ENCODE peak calls at places on chromosomes 6 and 20, in four cellular contexts. K is SK-N-SH, R is GM12878, N is WTC11. U is an unnamed sample.

GRCh38 chr20:8385247-8385646 is 253.2 kb downstream of the PLCB1 start:
- DNase-seq in K (no peak), R (no peak), N (peak), U (no peak)

GRCh38 chr20:41177636-41178035 is 40.3 kb downstream of the PLCG1 start:
- DNase-seq in K (no peak), R (no peak), N (peak), U (no peak)

GRCh38 chr6:82761674-82762345 is 303.8 kb downstream of the UBE3D start:
- DNase-seq in K (no peak), R (no peak), N (no peak), U (no peak)

GRCh38 chr6:111818539-111819226 is 54.6 kb downstream of the FYN start:
- DNase-seq in K (no peak), R (no peak), N (no peak), U (no peak)

GRCh38 chr6:33992191-33992590 is 153.7 kb downstream of the GRM4 start:
- DNase-seq in K (no peak), R (no peak), N (no peak), U (no peak)

GRCh38 chr6:3294396-3294795 is 35.6 kb downstream of the PSMG4 start:
- DNase-seq in K (no peak), R (no peak), N (peak), U (no peak)

GRCh38 chr6:20038805-20039204 is 173.5 kb downstream of the MBOAT1 start:
- DNase-seq in K (no peak), R (no peak), N (no peak), U (no peak)

GRCh38 chr6:44057931-44058616 is 69.2 kb downstream of the MRPL14 start:
- DNase-seq in K (no peak), R (no peak), N (no peak), U (no peak)

GRCh38 chr6:85321926-85322325 is 128.0 kb upstream of the NT5E start:
- DNase-seq in K (no peak), R (no peak), N (peak), U (no peak)

GRCh38 chr20:58264271-58264670 is 35.8 kb upstream of the ANKRD60 start:
- DNase-seq in K (no peak), R (no peak), N (no peak), U (no peak)

GRCh38 chr20:58271596-58272460 is 37.7 kb upstream of the RAB22A start:
- DNase-seq in K (peak), R (no peak), N (no peak), U (no peak)

GRCh38 chr20:58267389-58268215 is 39.1 kb upstream of the ANKRD60 start:
- DNase-seq in K (no peak), R (no peak), N (no peak), U (no peak)

GRCh38 chr20:58268421-58268821 is 40.0 kb upstream of the ANKRD60 start:
- DNase-seq in K (no peak), R (no peak), N (no peak), U (no peak)

DNA sequence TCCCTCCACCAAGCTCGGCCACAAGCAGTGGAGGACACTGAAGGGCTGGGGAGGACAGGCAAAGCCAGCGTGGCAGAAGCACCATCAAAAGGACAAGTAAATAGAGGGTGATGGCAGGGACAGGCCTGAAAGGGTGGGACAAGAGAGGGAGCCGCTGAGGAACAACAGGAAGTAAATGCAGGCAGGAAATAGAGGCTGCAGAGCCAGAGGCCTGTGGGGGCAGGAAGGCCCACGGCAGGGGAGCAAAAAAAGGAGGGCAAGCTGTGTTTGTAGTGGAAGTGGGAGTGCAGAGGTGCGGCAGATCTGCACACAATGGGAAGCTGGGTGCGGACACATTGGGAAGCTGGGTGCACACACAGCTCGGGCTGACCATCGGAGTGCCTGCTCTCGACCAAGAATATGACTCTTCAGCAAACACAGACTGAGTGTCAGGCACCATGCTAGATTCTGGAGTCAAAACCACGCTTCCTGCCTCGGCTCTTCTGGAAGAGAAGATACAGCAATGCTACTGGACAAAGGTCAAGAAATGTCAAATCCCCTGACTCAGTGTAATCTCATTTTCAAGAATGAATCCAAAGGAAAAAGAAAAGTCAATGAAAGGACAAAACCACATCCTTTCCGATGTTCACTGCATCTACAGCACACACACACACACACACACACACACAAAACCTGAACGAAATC is 40.4 kb upstream of the RAB22A start:
- DNase-seq in K (no peak), R (no peak), N (no peak), U (no peak)
- TF ChIP-seq USF1 in K (no peak), R (no peak), N (no peak), U (no peak)

DNA sequence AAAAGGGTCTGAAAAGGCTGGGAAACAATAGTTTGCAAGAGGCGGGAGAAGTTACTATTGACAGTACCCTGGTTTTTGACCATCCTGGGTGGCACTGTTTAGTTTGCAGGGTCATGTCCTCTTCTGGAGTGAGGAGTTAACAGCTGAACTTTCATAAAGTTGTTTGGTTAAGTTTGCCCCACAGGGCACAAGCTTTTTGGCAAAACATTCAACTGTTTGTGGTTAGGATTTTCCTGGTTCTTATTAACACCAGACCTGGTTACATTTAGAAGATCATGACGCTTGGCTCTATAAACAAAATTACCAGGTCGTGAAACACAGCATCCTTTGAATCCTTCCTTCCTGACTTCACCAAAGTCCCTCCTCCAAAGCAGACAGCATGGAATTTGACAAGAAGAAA is 106.1 kb downstream of the RIN2 start:
- DNase-seq in K (no peak), R (no peak), N (no peak), U (no peak)
- TF ChIP-seq USF1 in K (no peak), R (no peak), N (no peak), U (no peak)

GRCh38 chr20:64138276-64138815 is 25.9 kb upstream of the MYT1 start:
- DNase-seq in K (peak), R (no peak), N (peak), U (no peak)
- TF ChIP-seq USF1 in K (no peak), R (no peak), N (no peak), U (no peak)

GRCh38 chr20:48758206-48758820 is 69.5 kb downstream of the PREX1 start:
- DNase-seq in K (no peak), R (no peak), N (no peak), U (no peak)

GRCh38 chr20:48761023-48761785 is 66.6 kb downstream of the PREX1 start:
- DNase-seq in K (no peak), R (no peak), N (no peak), U (no peak)

GRCh38 chr20:48759631-48760245 is 68.1 kb downstream of the PREX1 start:
- DNase-seq in K (no peak), R (no peak), N (no peak), U (no peak)

GRCh38 chr20:48761914-48762313 is 65.9 kb downstream of the PREX1 start:
- DNase-seq in K (no peak), R (no peak), N (no peak), U (no peak)

DNA sequence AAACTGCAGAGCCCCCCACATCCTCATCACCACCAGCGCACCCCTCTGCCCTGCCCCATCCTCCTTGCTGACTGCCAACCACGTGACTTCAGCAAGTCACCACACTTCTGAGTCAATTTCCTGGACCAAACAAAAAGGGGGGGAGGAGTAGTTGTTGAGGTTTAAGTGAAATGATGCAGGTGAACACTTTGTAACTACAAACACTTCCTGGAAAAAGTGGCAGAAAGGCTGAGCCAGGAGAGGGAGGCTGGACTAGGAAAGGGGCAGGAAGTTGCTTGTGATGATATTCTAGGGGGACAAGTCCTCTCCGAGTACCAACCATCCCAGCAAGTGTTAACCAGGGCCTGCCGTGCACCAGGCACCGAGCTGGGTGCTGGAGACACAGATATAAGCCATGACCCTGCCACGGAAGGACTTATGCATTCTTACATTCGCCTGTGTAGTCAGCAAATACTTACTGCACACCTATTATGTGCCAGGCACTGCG is 67.4 kb downstream of the PREX1 start:
- DNase-seq in K (no peak), R (no peak), N (no peak), U (no peak)
- TF ChIP-seq USF1 in K (peak), R (peak), N (no peak), U (peak)

GRCh38 chr6:4969609-4970285 is 34.1 kb downstream of the RPP40 start:
- DNase-seq in K (no peak), R (no peak), N (no peak), U (no peak)

GRCh38 chr6:4972438-4972837 is 31.4 kb downstream of the RPP40 start:
- DNase-seq in K (no peak), R (no peak), N (no peak), U (no peak)

GRCh38 chr6:4973415-4973814 is 30.4 kb downstream of the RPP40 start:
- DNase-seq in K (no peak), R (no peak), N (no peak), U (no peak)

GRCh38 chr6:4971851-4972250 is 32.0 kb downstream of the RPP40 start:
- DNase-seq in K (no peak), R (no peak), N (no peak), U (no peak)

DNA sequence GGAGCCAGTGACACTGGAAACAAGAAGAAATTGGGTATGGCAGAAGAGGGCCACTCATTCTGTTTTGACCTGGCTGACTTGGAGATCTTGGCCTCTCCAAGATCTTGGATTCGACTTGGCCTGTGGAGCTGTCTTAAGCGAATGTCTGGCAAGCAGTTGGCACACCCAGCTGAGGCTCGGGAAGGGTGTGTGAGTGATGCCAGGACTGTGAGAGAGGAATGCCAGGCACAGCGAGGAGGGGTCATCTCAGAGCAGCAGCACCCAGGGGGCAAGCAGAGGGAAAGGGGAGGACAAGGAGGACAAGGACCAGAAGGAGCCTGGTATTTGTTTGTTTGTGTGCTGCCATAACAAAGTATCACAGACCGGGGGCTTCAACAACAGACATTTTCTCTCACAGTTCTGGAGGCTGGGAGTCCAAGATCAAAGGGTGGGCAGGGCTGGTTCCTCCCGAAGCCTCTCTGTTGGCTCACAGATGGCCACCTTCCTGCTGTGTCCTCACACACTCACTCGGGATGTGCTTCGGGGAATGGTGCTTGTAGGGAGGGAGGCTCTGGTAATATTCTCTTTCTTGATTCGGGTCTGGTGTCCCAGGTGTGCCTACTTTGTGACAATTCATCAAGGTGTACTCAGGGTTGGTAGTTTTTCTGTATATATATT is 33.0 kb downstream of the RPP40 start:
- DNase-seq in K (no peak), R (no peak), N (no peak), U (no peak)
- TF ChIP-seq USF1 in K (no peak), R (no peak), N (no peak), U (no peak)

DNA sequence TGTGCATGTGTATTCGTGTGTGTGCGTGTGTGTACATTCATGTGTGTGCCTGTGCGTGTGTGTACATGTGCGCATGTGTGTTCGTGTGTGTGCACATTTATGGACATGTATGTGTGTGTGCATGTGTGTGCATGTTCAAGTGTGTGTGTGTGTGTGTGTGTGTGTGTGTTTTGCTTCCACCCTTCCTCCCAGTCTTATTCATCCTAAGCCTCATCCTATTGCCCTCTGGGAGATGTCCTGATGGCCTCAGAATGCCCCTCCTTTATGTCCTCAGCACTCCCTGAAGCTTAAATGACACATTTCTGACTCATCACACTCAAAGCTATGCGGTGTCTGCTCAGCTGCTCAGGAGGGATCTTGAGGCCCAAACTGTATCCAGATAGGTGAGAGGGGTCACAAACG is 76.6 kb upstream of the CCDC167 start:
- DNase-seq in K (no peak), R (no peak), N (no peak), U (no peak)
- TF ChIP-seq USF1 in K (no peak), R (no peak), N (no peak), U (no peak)

GRCh38 chr20:53210931-53211330 is 238.8 kb downstream of the TSHZ2 start:
- DNase-seq in K (no peak), R (no peak), N (no peak), U (no peak)

GRCh38 chr20:53210041-53210440 is 237.9 kb downstream of the TSHZ2 start:
- DNase-seq in K (no peak), R (no peak), N (no peak), U (no peak)

GRCh38 chr20:53212018-53212417 is 239.9 kb downstream of the TSHZ2 start:
- DNase-seq in K (no peak), R (no peak), N (no peak), U (no peak)

GRCh38 chr20:53205046-53205445 is 232.9 kb downstream of the TSHZ2 start:
- DNase-seq in K (no peak), R (no peak), N (no peak), U (no peak)

GRCh38 chr20:53208110-53208908 is 236.2 kb downstream of the TSHZ2 start:
- DNase-seq in K (peak), R (no peak), N (peak), U (peak)
- TF ChIP-seq USF1 in K (no peak), R (no peak), N (no peak), U (no peak)

DNA sequence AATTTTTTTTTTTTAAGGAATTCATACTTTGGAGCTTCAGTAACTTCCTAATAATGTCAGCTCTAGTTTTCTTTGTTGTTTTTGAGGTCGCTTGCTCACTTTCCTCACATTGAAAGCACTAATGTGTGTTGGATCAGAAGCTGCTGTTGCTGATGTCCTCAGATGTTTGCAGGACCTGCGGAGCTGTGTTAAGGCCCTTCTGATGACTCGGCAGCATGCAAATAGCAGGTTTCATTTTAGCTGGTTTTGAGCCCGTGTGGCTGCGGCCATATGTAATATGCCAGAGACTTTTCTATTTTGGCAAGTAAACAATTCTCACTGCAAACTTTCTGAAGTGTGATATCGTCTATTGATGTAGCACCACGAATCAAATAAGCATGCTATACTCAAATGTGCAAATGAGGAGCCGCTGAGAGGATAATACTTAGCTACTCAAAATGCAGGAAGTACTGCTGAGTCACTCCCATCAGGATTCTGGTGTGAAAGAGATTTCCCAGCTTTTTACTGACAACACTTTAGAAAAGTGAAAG is 187.8 kb downstream of the SASH1 start:
- DNase-seq in K (no peak), R (no peak), N (no peak), U (peak)
- TF ChIP-seq USF1 in K (no peak), R (no peak), N (no peak), U (no peak)

U was measured in K562.